ENCODE peak calls at places on chromosomes 7 and 10, in six cellular contexts. One of them, this sample, is unnamed.

GRCh38 chr10:119515511-119516045 is 26.9 kb downstream of the RGS10 start:
- DNase-seq in endothelial cell of umbilical vein: no peak
- DNase-seq in CD8-positive, alpha-beta T cell: no peak
- DNase-seq in right atrium auricular region: no peak
- DNase-seq in cardiac muscle cell: no peak
- DNase-seq in AG09309: no peak
- DNase-seq in this sample: no peak

GRCh38 chr10:93515071-93515962 is 18.9 kb downstream of the CEP55 start:
- DNase-seq in endothelial cell of umbilical vein: peak
- DNase-seq in CD8-positive, alpha-beta T cell: no peak
- DNase-seq in right atrium auricular region: no peak
- DNase-seq in cardiac muscle cell: peak
- DNase-seq in AG09309: no peak
- DNase-seq in this sample: no peak

GRCh38 chr7:36048141-36048901 is 104.7 kb upstream of the EEPD1 start:
- DNase-seq in endothelial cell of umbilical vein: no peak
- DNase-seq in CD8-positive, alpha-beta T cell: no peak
- DNase-seq in right atrium auricular region: no peak
- DNase-seq in cardiac muscle cell: peak
- DNase-seq in AG09309: peak
- DNase-seq in this sample: no peak

GRCh38 chr10:36188054-36188453 is 546.0 kb upstream of the FZD8 start:
- DNase-seq in endothelial cell of umbilical vein: no peak
- DNase-seq in CD8-positive, alpha-beta T cell: no peak
- DNase-seq in right atrium auricular region: peak
- DNase-seq in cardiac muscle cell: peak
- DNase-seq in AG09309: no peak
- DNase-seq in this sample: no peak

GRCh38 chr7:25091129-25091528 is 33.9 kb downstream of the CYCS start:
- DNase-seq in endothelial cell of umbilical vein: no peak
- DNase-seq in CD8-positive, alpha-beta T cell: no peak
- DNase-seq in right atrium auricular region: no peak
- DNase-seq in cardiac muscle cell: no peak
- DNase-seq in AG09309: no peak
- DNase-seq in this sample: no peak

GRCh38 chr10:22700489-22700888 is 13.9 kb downstream of the PIP4K2A start:
- DNase-seq in endothelial cell of umbilical vein: no peak
- DNase-seq in CD8-positive, alpha-beta T cell: no peak
- DNase-seq in right atrium auricular region: no peak
- DNase-seq in cardiac muscle cell: no peak
- DNase-seq in AG09309: no peak
- DNase-seq in this sample: no peak

GRCh38 chr10:22590115-22590514 is 124.3 kb downstream of the PIP4K2A start:
- DNase-seq in endothelial cell of umbilical vein: no peak
- DNase-seq in CD8-positive, alpha-beta T cell: no peak
- DNase-seq in right atrium auricular region: no peak
- DNase-seq in cardiac muscle cell: no peak
- DNase-seq in AG09309: no peak
- DNase-seq in this sample: no peak

GRCh38 chr10:60572511-60573194 is 183.0 kb upstream of the ANK3 start:
- DNase-seq in endothelial cell of umbilical vein: peak
- DNase-seq in CD8-positive, alpha-beta T cell: no peak
- DNase-seq in right atrium auricular region: no peak
- DNase-seq in cardiac muscle cell: peak
- DNase-seq in AG09309: peak
- DNase-seq in this sample: no peak

GRCh38 chr7:2175514-2175913 is 57.2 kb downstream of the MAD1L1 start:
- DNase-seq in endothelial cell of umbilical vein: peak
- DNase-seq in CD8-positive, alpha-beta T cell: no peak
- DNase-seq in right atrium auricular region: peak
- DNase-seq in cardiac muscle cell: peak
- DNase-seq in AG09309: peak
- DNase-seq in this sample: no peak

GRCh38 chr10:122164028-122164601 is 107.0 kb upstream of the BTBD16 start:
- DNase-seq in endothelial cell of umbilical vein: no peak
- DNase-seq in CD8-positive, alpha-beta T cell: no peak
- DNase-seq in right atrium auricular region: no peak
- DNase-seq in cardiac muscle cell: peak
- DNase-seq in AG09309: no peak
- DNase-seq in this sample: no peak

GRCh38 chr10:133461841-133462240 is 8.1 kb downstream of the SCART1 start:
- DNase-seq in endothelial cell of umbilical vein: no peak
- DNase-seq in CD8-positive, alpha-beta T cell: no peak
- DNase-seq in right atrium auricular region: peak
- DNase-seq in cardiac muscle cell: no peak
- DNase-seq in AG09309: no peak
- DNase-seq in this sample: no peak

GRCh38 chr10:7412482-7413251 is 1.8 kb upstream of the SFMBT2 start:
- DNase-seq in endothelial cell of umbilical vein: no peak
- DNase-seq in CD8-positive, alpha-beta T cell: peak
- DNase-seq in right atrium auricular region: no peak
- DNase-seq in cardiac muscle cell: no peak
- DNase-seq in AG09309: no peak
- DNase-seq in this sample: peak

GRCh38 chr7:100793806-100794660 is 33.3 kb downstream of the EPHB4 start:
- DNase-seq in endothelial cell of umbilical vein: peak
- DNase-seq in CD8-positive, alpha-beta T cell: no peak
- DNase-seq in right atrium auricular region: no peak
- DNase-seq in cardiac muscle cell: no peak
- DNase-seq in AG09309: no peak
- DNase-seq in this sample: no peak

GRCh38 chr7:132491546-132491945 is 84.7 kb downstream of the PLXNA4 start:
- DNase-seq in endothelial cell of umbilical vein: peak
- DNase-seq in CD8-positive, alpha-beta T cell: no peak
- DNase-seq in right atrium auricular region: no peak
- DNase-seq in cardiac muscle cell: no peak
- DNase-seq in AG09309: no peak
- DNase-seq in this sample: no peak

GRCh38 chr10:63434866-63435854 is 30.6 kb downstream of the JMJD1C start:
- DNase-seq in endothelial cell of umbilical vein: peak
- DNase-seq in CD8-positive, alpha-beta T cell: no peak
- DNase-seq in right atrium auricular region: no peak
- DNase-seq in cardiac muscle cell: no peak
- DNase-seq in AG09309: no peak
- DNase-seq in this sample: no peak

GRCh38 chr7:55438765-55439525 is 73.8 kb downstream of the LANCL2 start:
- DNase-seq in endothelial cell of umbilical vein: peak
- DNase-seq in CD8-positive, alpha-beta T cell: no peak
- DNase-seq in right atrium auricular region: no peak
- DNase-seq in cardiac muscle cell: no peak
- DNase-seq in AG09309: no peak
- DNase-seq in this sample: no peak

GRCh38 chr7:36523371-36523953 is 133.8 kb downstream of the ANLN start:
- DNase-seq in endothelial cell of umbilical vein: no peak
- DNase-seq in CD8-positive, alpha-beta T cell: no peak
- DNase-seq in right atrium auricular region: no peak
- DNase-seq in cardiac muscle cell: no peak
- DNase-seq in AG09309: no peak
- DNase-seq in this sample: no peak

GRCh38 chr7:120944826-120945562 is 5.6 kb upstream of the ING3 start:
- DNase-seq in endothelial cell of umbilical vein: peak
- DNase-seq in CD8-positive, alpha-beta T cell: no peak
- DNase-seq in right atrium auricular region: no peak
- DNase-seq in cardiac muscle cell: no peak
- DNase-seq in AG09309: no peak
- DNase-seq in this sample: no peak

GRCh38 chr7:120939345-120939744 is 11.2 kb upstream of the ING3 start:
- DNase-seq in endothelial cell of umbilical vein: no peak
- DNase-seq in CD8-positive, alpha-beta T cell: no peak
- DNase-seq in right atrium auricular region: no peak
- DNase-seq in cardiac muscle cell: no peak
- DNase-seq in AG09309: no peak
- DNase-seq in this sample: no peak

GRCh38 chr7:120942861-120943260 is 7.7 kb upstream of the ING3 start:
- DNase-seq in endothelial cell of umbilical vein: peak
- DNase-seq in CD8-positive, alpha-beta T cell: no peak
- DNase-seq in right atrium auricular region: no peak
- DNase-seq in cardiac muscle cell: no peak
- DNase-seq in AG09309: no peak
- DNase-seq in this sample: no peak

GRCh38 chr7:120941856-120942255 is 8.7 kb upstream of the ING3 start:
- DNase-seq in endothelial cell of umbilical vein: peak
- DNase-seq in CD8-positive, alpha-beta T cell: no peak
- DNase-seq in right atrium auricular region: no peak
- DNase-seq in cardiac muscle cell: peak
- DNase-seq in AG09309: no peak
- DNase-seq in this sample: no peak

DNA sequence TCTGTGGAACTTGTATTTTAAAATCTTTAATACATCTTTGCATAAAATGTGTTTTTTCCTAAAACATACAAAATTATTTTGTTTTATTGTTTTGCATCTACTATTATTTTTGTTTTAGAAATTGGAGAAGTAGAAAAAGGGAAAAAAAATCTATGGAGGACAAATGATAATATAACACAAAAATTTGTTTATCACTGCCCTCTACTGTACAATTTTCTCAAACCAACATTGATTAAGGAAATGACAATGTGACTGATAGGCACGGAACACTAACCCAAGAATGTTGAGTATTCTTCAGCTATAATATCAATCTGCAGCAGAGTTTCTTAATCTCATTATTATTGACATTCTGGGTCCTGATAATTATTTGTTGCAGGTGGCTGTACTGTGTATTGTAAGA is 9.5 kb upstream of the ING3 start:
- DNase-seq in endothelial cell of umbilical vein: peak
- DNase-seq in CD8-positive, alpha-beta T cell: no peak
- DNase-seq in right atrium auricular region: no peak
- DNase-seq in cardiac muscle cell: peak
- DNase-seq in AG09309: no peak
- DNase-seq in this sample: no peak
- TF ChIP-seq CTCF in endothelial cell of umbilical vein: peak
- TF ChIP-seq CTCF in CD8-positive, alpha-beta T cell: peak
- TF ChIP-seq CTCF in right atrium auricular region: peak
- TF ChIP-seq CTCF in cardiac muscle cell: peak
- TF ChIP-seq CTCF in AG09309: no peak
- TF ChIP-seq CTCF in this sample: no peak

GRCh38 chr7:114141415-114141814 is 222.6 kb upstream of the PPP1R3A start:
- DNase-seq in endothelial cell of umbilical vein: no peak
- DNase-seq in CD8-positive, alpha-beta T cell: no peak
- DNase-seq in right atrium auricular region: no peak
- DNase-seq in cardiac muscle cell: no peak
- DNase-seq in AG09309: no peak
- DNase-seq in this sample: no peak
- TF ChIP-seq CTCF in endothelial cell of umbilical vein: no peak
- TF ChIP-seq CTCF in CD8-positive, alpha-beta T cell: no peak
- TF ChIP-seq CTCF in right atrium auricular region: no peak
- TF ChIP-seq CTCF in cardiac muscle cell: no peak
- TF ChIP-seq CTCF in AG09309: no peak
- TF ChIP-seq CTCF in this sample: no peak

GRCh38 chr10:71814923-71815411 is 36.1 kb downstream of the PSAP start:
- DNase-seq in endothelial cell of umbilical vein: no peak
- DNase-seq in CD8-positive, alpha-beta T cell: no peak
- DNase-seq in right atrium auricular region: no peak
- DNase-seq in cardiac muscle cell: no peak
- DNase-seq in AG09309: no peak
- DNase-seq in this sample: no peak
- TF ChIP-seq CTCF in endothelial cell of umbilical vein: no peak
- TF ChIP-seq CTCF in CD8-positive, alpha-beta T cell: no peak
- TF ChIP-seq CTCF in right atrium auricular region: no peak
- TF ChIP-seq CTCF in cardiac muscle cell: no peak
- TF ChIP-seq CTCF in AG09309: no peak
- TF ChIP-seq CTCF in this sample: no peak

GRCh38 chr10:30821269-30821993 is 191.9 kb upstream of the LYZL2 start:
- DNase-seq in endothelial cell of umbilical vein: peak
- DNase-seq in CD8-positive, alpha-beta T cell: no peak
- DNase-seq in right atrium auricular region: no peak
- DNase-seq in cardiac muscle cell: no peak
- DNase-seq in AG09309: no peak
- DNase-seq in this sample: no peak

GRCh38 chr10:30820282-30820991 is 190.9 kb upstream of the LYZL2 start:
- DNase-seq in endothelial cell of umbilical vein: peak
- DNase-seq in CD8-positive, alpha-beta T cell: no peak
- DNase-seq in right atrium auricular region: no peak
- DNase-seq in cardiac muscle cell: peak
- DNase-seq in AG09309: peak
- DNase-seq in this sample: no peak

GRCh38 chr10:30822693-30823465 is 193.3 kb upstream of the LYZL2 start:
- DNase-seq in endothelial cell of umbilical vein: no peak
- DNase-seq in CD8-positive, alpha-beta T cell: no peak
- DNase-seq in right atrium auricular region: no peak
- DNase-seq in cardiac muscle cell: no peak
- DNase-seq in AG09309: no peak
- DNase-seq in this sample: no peak

GRCh38 chr10:30823651-30824050 is 194.1 kb upstream of the LYZL2 start:
- DNase-seq in endothelial cell of umbilical vein: no peak
- DNase-seq in CD8-positive, alpha-beta T cell: no peak
- DNase-seq in right atrium auricular region: no peak
- DNase-seq in cardiac muscle cell: no peak
- DNase-seq in AG09309: no peak
- DNase-seq in this sample: no peak

GRCh38 chr10:30821994-30822692 is 192.6 kb upstream of the LYZL2 start:
- DNase-seq in endothelial cell of umbilical vein: no peak
- DNase-seq in CD8-positive, alpha-beta T cell: no peak
- DNase-seq in right atrium auricular region: no peak
- DNase-seq in cardiac muscle cell: no peak
- DNase-seq in AG09309: no peak
- DNase-seq in this sample: no peak
- TF ChIP-seq CTCF in endothelial cell of umbilical vein: no peak
- TF ChIP-seq CTCF in CD8-positive, alpha-beta T cell: no peak
- TF ChIP-seq CTCF in right atrium auricular region: no peak
- TF ChIP-seq CTCF in cardiac muscle cell: no peak
- TF ChIP-seq CTCF in AG09309: no peak
- TF ChIP-seq CTCF in this sample: no peak

GRCh38 chr10:101696632-101697031 is 1.7 kb upstream of the FBXW4 start:
- DNase-seq in endothelial cell of umbilical vein: no peak
- DNase-seq in CD8-positive, alpha-beta T cell: no peak
- DNase-seq in right atrium auricular region: no peak
- DNase-seq in cardiac muscle cell: no peak
- DNase-seq in AG09309: no peak
- DNase-seq in this sample: no peak
- TF ChIP-seq CTCF in endothelial cell of umbilical vein: no peak
- TF ChIP-seq CTCF in CD8-positive, alpha-beta T cell: no peak
- TF ChIP-seq CTCF in right atrium auricular region: no peak
- TF ChIP-seq CTCF in cardiac muscle cell: no peak
- TF ChIP-seq CTCF in AG09309: no peak
- TF ChIP-seq CTCF in this sample: no peak

GRCh38 chr7:153188161-153188560 is 428.6 kb downstream of the ACTR3B start:
- DNase-seq in endothelial cell of umbilical vein: no peak
- DNase-seq in CD8-positive, alpha-beta T cell: no peak
- DNase-seq in right atrium auricular region: no peak
- DNase-seq in cardiac muscle cell: no peak
- DNase-seq in AG09309: no peak
- DNase-seq in this sample: no peak

GRCh38 chr7:153188630-153189029 is 429.1 kb downstream of the ACTR3B start:
- DNase-seq in endothelial cell of umbilical vein: no peak
- DNase-seq in CD8-positive, alpha-beta T cell: no peak
- DNase-seq in right atrium auricular region: no peak
- DNase-seq in cardiac muscle cell: no peak
- DNase-seq in AG09309: no peak
- DNase-seq in this sample: no peak

GRCh38 chr7:153190986-153191385 is 431.4 kb downstream of the ACTR3B start:
- DNase-seq in endothelial cell of umbilical vein: no peak
- DNase-seq in CD8-positive, alpha-beta T cell: no peak
- DNase-seq in right atrium auricular region: no peak
- DNase-seq in cardiac muscle cell: no peak
- DNase-seq in AG09309: no peak
- DNase-seq in this sample: no peak

GRCh38 chr7:153190452-153190851 is 430.9 kb downstream of the ACTR3B start:
- DNase-seq in endothelial cell of umbilical vein: no peak
- DNase-seq in CD8-positive, alpha-beta T cell: no peak
- DNase-seq in right atrium auricular region: no peak
- DNase-seq in cardiac muscle cell: no peak
- DNase-seq in AG09309: no peak
- DNase-seq in this sample: no peak

GRCh38 chr7:153193144-153193595 is 433.6 kb downstream of the ACTR3B start:
- DNase-seq in endothelial cell of umbilical vein: no peak
- DNase-seq in CD8-positive, alpha-beta T cell: no peak
- DNase-seq in right atrium auricular region: no peak
- DNase-seq in cardiac muscle cell: no peak
- DNase-seq in AG09309: no peak
- DNase-seq in this sample: no peak
- TF ChIP-seq CTCF in endothelial cell of umbilical vein: no peak
- TF ChIP-seq CTCF in CD8-positive, alpha-beta T cell: no peak
- TF ChIP-seq CTCF in right atrium auricular region: peak
- TF ChIP-seq CTCF in cardiac muscle cell: no peak
- TF ChIP-seq CTCF in AG09309: no peak
- TF ChIP-seq CTCF in this sample: no peak